ENCODE peak calls at places on chromosomes 6 and 20, in ten cellular contexts. L is body of pancreas; M is CD4-positive, CD25-positive, alpha-beta regulatory T cell; Z is mesenchymal stem cell; V is heart left ventricle; F is IMR-90; K is ovary; H is lung; B is left lung; T is endodermal cell. G is an unnamed sample.

GRCh38 chr6:39072830-39073229 is 24.2 kb downstream of the GLP1R start:
- DNase-seq in L (no peak), M (no peak), Z (no peak), V (no peak), F (no peak), K (no peak), H (no peak), B (no peak), T (peak; percentile 36), G (no peak)

GRCh38 chr6:121540210-121540609 is 104.8 kb downstream of the GJA1 start:
- DNase-seq in L (no peak), M (no peak), Z (no peak), V (no peak), F (no peak), K (no peak), H (no peak), B (no peak), T (no peak), G (no peak)

GRCh38 chr6:57210060-57210459 is 12.0 kb downstream of the RAB23 start:
- DNase-seq in L (no peak), M (no peak), Z (no peak), V (no peak), F (no peak), K (no peak), H (no peak), B (no peak), T (no peak), G (no peak)

GRCh38 chr6:67361264-67361663 is 1273.8 kb upstream of the ADGRB3 start:
- DNase-seq in L (no peak), M (no peak), Z (no peak), V (no peak), F (no peak), K (no peak), H (no peak), B (no peak), T (no peak), G (no peak)

GRCh38 chr6:106223300-106223930 is 102.1 kb downstream of the ATG5 start:
- DNase-seq in L (peak; percentile 52), M (peak; percentile 59), Z (peak; percentile 74), V (no peak), F (peak; percentile 79), K (peak; percentile 69), H (peak; percentile 44), B (no peak), T (peak; percentile 71), G (peak; percentile 49)

GRCh38 chr6:108133594-108134179 is 32.1 kb upstream of the NR2E1 start:
- DNase-seq in L (peak; percentile 92), M (no peak), Z (peak; percentile 78), V (peak; percentile 63), F (peak; percentile 74), K (peak; percentile 45), H (peak; percentile 67), B (peak; percentile 90), T (peak; percentile 97), G (peak; percentile 73)

GRCh38 chr6:111677186-111677990 is 71.7 kb upstream of the TRAF3IP2 start:
- DNase-seq in L (no peak), M (no peak), Z (no peak), V (no peak), F (no peak), K (no peak), H (no peak), B (no peak), T (no peak), G (no peak)

GRCh38 chr6:867378-867777 is 174.4 kb upstream of the EXOC2 start:
- DNase-seq in L (no peak), M (no peak), Z (no peak), V (no peak), F (no peak), K (no peak), H (no peak), B (no peak), T (no peak), G (no peak)

DNA sequence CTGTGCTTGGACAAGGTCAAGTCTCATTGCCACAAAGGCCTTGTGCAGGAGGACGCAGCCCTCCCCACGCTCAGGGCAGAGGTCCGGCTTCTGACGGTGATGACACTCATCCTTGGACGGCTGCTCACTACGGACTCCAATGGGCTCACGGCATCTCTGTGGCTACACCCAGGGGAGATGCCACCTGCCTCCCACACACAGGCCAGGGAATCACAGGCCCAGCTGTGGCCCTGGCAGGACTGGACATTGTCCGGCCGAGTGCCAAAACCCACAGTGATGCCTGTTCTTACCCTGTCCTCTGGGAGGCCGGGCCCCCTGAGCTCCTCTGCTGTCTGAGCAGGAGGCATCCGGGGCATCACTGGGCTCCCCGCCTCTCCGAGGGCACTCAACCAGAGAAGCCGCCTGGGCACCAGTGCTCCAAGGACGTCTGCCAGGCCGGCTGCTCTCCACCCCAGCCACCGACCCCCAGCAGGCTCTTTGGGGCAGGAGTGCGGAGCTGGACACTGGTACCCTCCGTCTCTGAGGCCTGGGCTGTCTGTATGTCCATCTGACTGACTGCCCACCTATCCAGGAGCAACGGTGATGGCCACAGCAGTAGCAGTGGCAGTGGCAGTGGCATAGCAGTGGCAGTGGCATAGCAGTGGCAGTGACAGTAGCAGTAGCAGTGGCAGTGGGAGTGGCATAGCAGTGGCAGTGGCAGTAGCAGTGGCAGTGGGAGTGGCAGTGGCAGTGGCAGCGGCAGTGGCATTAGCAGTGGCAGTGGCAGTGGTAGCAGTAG is 1.9 kb downstream of the RBBP8NL start:
- DNase-seq in L (no peak), M (no peak), Z (no peak), V (no peak), F (no peak), K (no peak), H (no peak), B (no peak), T (no peak), G (no peak)
- H3K4me1 ChIP-seq in L (peaks cover 26% of the 10 kb centered on the region), M (no peaks in the 10 kb centered on the region), Z (peaks cover 10% of the 10 kb centered on the region), V (no peaks in the 10 kb centered on the region), F (no peaks in the 10 kb centered on the region), K (no peaks in the 10 kb centered on the region), H (peaks cover 4% of the 10 kb centered on the region), B (peaks cover 6% of the 10 kb centered on the region), T (peaks cover 5% of the 10 kb centered on the region), G (no peaks in the 10 kb centered on the region)

DNA sequence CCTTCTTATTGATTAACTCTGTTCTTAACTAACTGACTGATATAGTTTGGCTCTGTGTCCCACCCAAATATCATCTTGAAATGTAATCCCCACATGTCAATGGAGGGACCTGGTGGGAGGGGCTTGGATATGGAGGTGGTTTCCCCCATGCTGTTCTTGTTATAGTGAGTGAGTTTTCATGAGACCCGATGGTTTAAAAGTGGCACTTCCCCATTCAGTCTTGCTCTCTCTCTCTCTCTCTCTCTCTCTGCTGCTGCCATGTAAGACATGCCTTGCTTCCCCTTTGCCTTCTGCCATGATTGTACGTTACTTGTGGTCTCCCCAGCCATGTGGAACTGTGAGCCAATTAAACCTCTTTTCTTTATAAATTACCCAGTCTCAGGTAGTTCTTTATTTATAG is 81.8 kb upstream of the SPACA1 start:
- DNase-seq in L (no peak), M (no peak), Z (no peak), V (no peak), F (no peak), K (no peak), H (no peak), B (no peak), T (no peak), G (no peak)
- H3K4me3 ChIP-seq in L (no peak overlapping the region), M (no peak overlapping the region), Z (no peak overlapping the region), V (no peak overlapping the region), F (no peak overlapping the region), K (no peak overlapping the region), H (no peak overlapping the region), B (no peak overlapping the region), T (no peak overlapping the region), G (no peak overlapping the region)

DNA sequence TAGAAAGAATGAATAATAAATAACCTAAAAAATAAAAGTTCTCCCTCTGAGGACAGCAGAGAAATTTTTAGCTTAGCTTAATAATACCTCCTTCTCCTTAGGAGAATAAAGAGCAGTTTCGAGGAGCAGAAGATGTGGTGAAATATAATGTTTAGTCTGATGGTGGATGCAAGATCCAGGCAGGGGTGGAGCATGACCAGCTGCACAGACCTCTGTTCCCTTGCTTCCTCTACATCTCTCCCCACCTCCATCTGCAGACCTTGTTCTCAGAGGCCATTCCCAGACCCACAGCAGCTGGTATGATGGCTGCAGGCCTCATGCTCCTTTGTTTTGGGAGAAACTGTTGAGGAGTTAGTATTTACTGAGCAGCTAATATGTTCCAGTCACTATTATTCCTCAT is 1.5 kb downstream of the BTN3A2 start:
- DNase-seq in L (no peak), M (no peak), Z (no peak), V (no peak), F (no peak), K (no peak), H (no peak), B (no peak), T (no peak), G (no peak)
- H3K4me1 ChIP-seq in L (peaks cover 8% of the 10 kb centered on the region), M (peaks cover 74% of the 10 kb centered on the region), Z (peaks cover 7% of the 10 kb centered on the region), V (peaks cover 21% of the 10 kb centered on the region), F (peaks cover 9% of the 10 kb centered on the region), K (peaks cover 6% of the 10 kb centered on the region), H (peaks cover 8% of the 10 kb centered on the region), B (peaks cover 42% of the 10 kb centered on the region), T (no peaks in the 10 kb centered on the region), G (peaks cover 10% of the 10 kb centered on the region)

GRCh38 chr6:41935190-41935569 is 6.4 kb downstream of the CCND3 start:
- DNase-seq in L (no peak), M (no peak), Z (no peak), V (no peak), F (no peak), K (no peak), H (no peak), B (no peak), T (no peak), G (no peak)
- H3K4me3 ChIP-seq in L (no peak overlapping the region), M (no peak overlapping the region), Z (no peak overlapping the region), V (no peak overlapping the region), F (no peak overlapping the region), K (no peak overlapping the region), H (no peak overlapping the region), B (no peak overlapping the region), T (no peak overlapping the region), G (no peak overlapping the region)

DNA sequence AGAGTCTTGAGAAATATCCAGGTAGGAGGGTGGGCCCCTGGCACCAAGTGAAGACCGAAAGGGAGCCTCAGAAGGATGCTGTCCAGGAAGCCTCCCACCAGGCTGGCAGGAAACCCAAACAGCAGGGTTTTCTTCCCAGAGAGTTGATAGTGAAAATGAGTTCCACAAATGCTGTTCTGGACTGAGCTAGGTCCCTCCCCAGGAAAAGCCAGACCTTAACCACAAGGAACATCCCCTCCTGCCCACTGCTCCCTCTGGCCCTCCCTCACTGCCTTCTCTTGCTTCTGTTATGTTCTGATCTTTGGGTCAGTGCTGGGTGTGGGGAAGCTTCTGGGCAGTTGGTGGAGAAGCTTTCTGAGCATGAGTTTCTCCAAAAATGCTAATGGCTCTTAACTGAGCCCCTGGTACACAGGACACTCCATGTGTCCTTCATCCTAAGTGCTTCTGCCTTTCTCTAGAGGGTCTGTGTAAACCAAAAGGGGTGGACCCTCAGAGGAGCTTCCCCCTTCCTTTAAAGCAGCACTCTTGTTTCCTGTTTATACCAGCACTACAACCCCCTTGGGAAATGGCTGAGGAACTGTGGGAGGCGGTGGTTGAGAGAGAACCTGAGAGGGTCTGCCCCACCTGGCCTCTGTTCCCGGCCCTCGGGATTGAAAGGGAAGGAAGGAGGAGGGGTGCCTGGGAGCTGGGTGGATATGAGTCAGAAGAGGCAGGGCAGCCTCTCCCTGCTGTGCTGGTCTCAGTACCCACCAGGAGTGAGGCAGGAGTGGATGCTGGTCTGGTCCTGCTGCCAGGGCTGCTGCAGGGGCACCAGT is 42.0 kb downstream of the CDS2 start:
- DNase-seq in L (no peak), M (no peak), Z (peak; percentile 69), V (peak; percentile 69), F (peak; percentile 38), K (peak; percentile 42), H (no peak), B (no peak), T (peak; percentile 86), G (no peak)
- H3K4me1 ChIP-seq in L (peaks cover 6% of the 10 kb centered on the region), M (peaks cover 14% of the 10 kb centered on the region), Z (peaks cover 25% of the 10 kb centered on the region), V (peaks cover 94% of the 10 kb centered on the region), F (peaks cover 11% of the 10 kb centered on the region), K (peaks cover 12% of the 10 kb centered on the region), H (peaks cover 41% of the 10 kb centered on the region), B (peaks cover 55% of the 10 kb centered on the region), T (peaks cover 22% of the 10 kb centered on the region), G (peaks cover 19% of the 10 kb centered on the region)